ENCODE peak calls at places on chromosomes 16 and 17, in five cellular contexts. H, P, W, I and G are unnamed samples. For H3K4me1 and H3K36me3, the result is how much of the 10 kb centered on the place peaks cover.

GRCh38 chr17:68204736-68205135 is 43.1 kb upstream of the AMZ2 start:
- DNase-seq in H (no peak), I (no peak), W (no peak), P (no peak), G (no peak)

GRCh38 chr17:59853168-59853918 is 39.4 kb downstream of the TUBD1 start:
- DNase-seq in I (peak), P (no peak), W (no peak), H (peak), G (no peak)

GRCh38 chr17:81335388-81336157 is 40.5 kb upstream of the SLC38A10 start:
- DNase-seq in P (no peak), I (no peak), H (no peak), W (no peak), G (peak)

GRCh38 chr17:6711681-6712057 is 1.5 kb downstream of the SLC13A5 start:
- DNase-seq in P (no peak), W (no peak), I (no peak), H (no peak), G (no peak)

GRCh38 chr16:87207509-87207908 is 109.7 kb downstream of the C16orf95 start:
- DNase-seq in H (no peak), P (no peak), I (no peak), W (no peak), G (no peak)

GRCh38 chr16:57525761-57526160 is 10.6 kb downstream of the CCDC102A start:
- DNase-seq in P (peak), I (no peak), H (no peak), W (no peak), G (no peak)

GRCh38 chr17:4476512-4477070 is 22.1 kb upstream of the SPNS2 start:
- DNase-seq in P (no peak), I (peak), H (peak), W (no peak), G (no peak)

GRCh38 chr17:27760069-27760885 is 40.1 kb downstream of the NOS2 start:
- DNase-seq in P (peak), H (peak), W (peak), I (peak), G (peak)

GRCh38 chr16:84356591-84357116 is 11.7 kb upstream of the ATP2C2 start:
- DNase-seq in H (peak), P (no peak), I (no peak), W (no peak), G (no peak)

GRCh38 chr16:2486645-2487516 is 12.0 kb downstream of the TBC1D24 start:
- DNase-seq in P (no peak), H (peak), I (peak), W (peak), G (no peak)

GRCh38 chr16:28183441-28183840 is 28.3 kb downstream of the XPO6 start:
- DNase-seq in H (no peak), I (no peak), W (no peak), P (no peak), G (no peak)

GRCh38 chr17:1181769-1182137 is 2.0 kb upstream of the ABR start:
- DNase-seq in I (no peak), P (no peak), W (no peak), H (no peak), G (no peak)

GRCh38 chr16:86099326-86099725 is 200.4 kb downstream of the IRF8 start:
- DNase-seq in I (no peak), H (peak), W (no peak), P (no peak), G (no peak)

GRCh38 chr16:85437161-85438052 is 175.7 kb upstream of the GSE1 start:
- DNase-seq in P (peak), I (peak), H (peak), W (peak), G (no peak)

GRCh38 chr16:69083306-69083941 is 22.0 kb upstream of the HAS3 start:
- DNase-seq in W (no peak), I (peak), P (no peak), H (no peak), G (no peak)

GRCh38 chr16:85174871-85175723 is 62.8 kb upstream of the CIBAR2 start:
- DNase-seq in I (no peak), W (no peak), H (no peak), P (no peak), G (no peak)

GRCh38 chr17:5762191-5762590 is 177.9 kb upstream of the NLRP1 start:
- DNase-seq in W (no peak), I (no peak), H (no peak), P (no peak), G (no peak)

GRCh38 chr17:66841328-66841727 is 6.4 kb downstream of the CACNG5 start:
- DNase-seq in W (no peak), H (no peak), I (no peak), P (no peak), G (no peak)

GRCh38 chr16:28823291-28823718 is 506 bp downstream of the ATXN2L start:
- DNase-seq in I (peak), W (no peak), P (no peak), H (peak), G (no peak)

GRCh38 chr17:44219126-44219635 is 294 bp downstream of the UBTF start:
- DNase-seq in P (peak), W (peak), I (peak), H (peak), G (peak)

GRCh38 chr17:80664217-80664780 is 119.7 kb downstream of the RPTOR start:
- DNase-seq in I (no peak), H (no peak), W (no peak), P (no peak), G (no peak)

GRCh38 chr17:72560303-72561247 is 439.8 kb downstream of the SOX9 start:
- DNase-seq in H (peak), I (peak), P (no peak), W (no peak), G (peak)

GRCh38 chr16:22942812-22943211 is 128.8 kb downstream of the HS3ST2 start:
- DNase-seq in I (no peak), P (no peak), H (no peak), W (no peak), G (no peak)

GRCh38 chr16:11238272-11239202 is 17.5 kb downstream of the SOCS1 start:
- DNase-seq in I (no peak), P (no peak), H (no peak), W (no peak), G (no peak)

GRCh38 chr16:80347900-80348299 is 192.9 kb upstream of the DYNLRB2 start:
- DNase-seq in W (peak), P (peak), H (no peak), I (peak), G (peak)

GRCh38 chr17:27420211-27420950 is 35.9 kb upstream of the KSR1 start:
- DNase-seq in P (no peak), H (no peak), W (no peak), I (no peak), G (no peak)

GRCh38 chr17:66487933-66488572 is 185.6 kb downstream of the PRKCA start:
- DNase-seq in H (no peak), W (no peak), P (no peak), I (no peak), G (no peak)

GRCh38 chr17:35577826-35578194 is 561 bp downstream of the PEX12 start:
- DNase-seq in H (no peak), W (no peak), I (peak), P (no peak), G (peak)

GRCh38 chr17:60161598-60162330 is 12.0 kb downstream of the CA4 start:
- DNase-seq in P (no peak), H (peak), W (no peak), I (peak), G (peak)

GRCh38 chr17:21252875-21253645 is at the start of gene NATD1:
- DNase-seq in H (peak), W (peak), P (peak), I (peak), G (peak)

GRCh38 chr16:19645557-19645981 is 72.5 kb downstream of the KNOP1 start:
- DNase-seq in H (no peak), I (peak), W (peak), P (peak), G (no peak)

GRCh38 chr17:47981462-47981861 is 10.5 kb downstream of the CDK5RAP3 start:
- DNase-seq in P (no peak), H (no peak), I (no peak), W (no peak), G (no peak)

GRCh38 chr16:56311208-56312027 is 113.9 kb downstream of the AMFR start:
- DNase-seq in P (no peak), W (no peak), I (no peak), H (no peak), G (no peak)

GRCh38 chr16:878886-879285 is 78.4 kb upstream of the GNG13 start:
- DNase-seq in I (no peak), H (no peak), P (no peak), W (no peak), G (no peak)

DNA sequence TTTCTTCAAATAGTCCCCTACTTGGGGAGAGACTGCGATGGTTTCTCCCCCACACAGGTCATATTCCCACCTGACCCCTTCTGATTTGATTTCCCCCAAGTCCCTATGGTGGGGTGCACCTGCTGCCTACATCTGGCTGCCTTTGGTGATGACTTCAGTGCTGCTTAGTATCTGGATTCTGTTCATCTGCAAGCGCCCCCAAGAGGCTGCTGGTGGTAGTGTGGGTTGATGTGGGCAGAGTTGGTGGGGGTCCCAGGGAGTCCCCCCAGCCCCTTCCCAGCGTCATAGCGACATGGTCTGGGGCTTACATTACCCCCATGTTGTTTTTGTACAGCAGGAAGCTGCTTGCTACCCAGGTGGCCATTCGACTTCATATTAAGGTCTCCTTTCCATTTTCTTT is 99.2 kb downstream of the NTN1 start:
- DNase-seq in P (no peak), W (no peak), I (no peak), H (peak), G (no peak)
- TF ChIP-seq CTCF in P (no peak), W (peak), I (no peak), H (peak), G (no peak)

GRCh38 chr17:57475786-57476185 is 219.5 kb downstream of the MSI2 start:
- DNase-seq in P (no peak), I (no peak), W (no peak), H (peak), G (no peak)

GRCh38 chr17:57468932-57469775 is 212.8 kb downstream of the MSI2 start:
- DNase-seq in I (no peak), W (no peak), H (no peak), P (no peak), G (no peak)

GRCh38 chr17:57470906-57471305 is 214.6 kb downstream of the MSI2 start:
- DNase-seq in W (no peak), P (no peak), H (no peak), I (no peak), G (no peak)

GRCh38 chr17:57467801-57468200 is 211.5 kb downstream of the MSI2 start:
- DNase-seq in I (no peak), P (no peak), H (no peak), W (no peak), G (no peak)

DNA sequence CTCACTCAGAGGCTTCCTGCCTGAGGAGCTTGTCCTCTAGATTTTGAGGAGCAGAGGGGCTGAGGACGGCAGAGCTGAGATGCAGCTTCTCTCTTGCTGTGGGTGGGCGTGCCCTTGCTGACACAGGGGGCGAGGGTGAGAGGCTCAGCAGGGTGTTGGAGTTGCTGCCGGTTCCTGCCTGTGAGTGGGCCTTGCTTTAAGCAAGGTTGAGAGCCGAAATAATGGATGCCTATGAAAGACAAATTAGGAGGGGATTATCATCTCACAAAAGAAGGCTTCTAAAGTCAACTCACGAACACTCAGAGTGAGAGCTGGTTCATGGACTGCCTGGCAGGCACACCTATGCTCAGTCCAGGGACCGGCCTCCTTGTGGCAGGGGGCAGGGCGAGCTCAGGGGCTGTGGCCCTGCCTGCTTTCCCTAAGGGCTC is 215.6 kb downstream of the MSI2 start:
- DNase-seq in W (no peak), H (peak), P (no peak), I (no peak), G (no peak)
- H3K4me1 ChIP-seq in W (under half), H (half or more), P (under half), I (under half), G (under half)

DNA sequence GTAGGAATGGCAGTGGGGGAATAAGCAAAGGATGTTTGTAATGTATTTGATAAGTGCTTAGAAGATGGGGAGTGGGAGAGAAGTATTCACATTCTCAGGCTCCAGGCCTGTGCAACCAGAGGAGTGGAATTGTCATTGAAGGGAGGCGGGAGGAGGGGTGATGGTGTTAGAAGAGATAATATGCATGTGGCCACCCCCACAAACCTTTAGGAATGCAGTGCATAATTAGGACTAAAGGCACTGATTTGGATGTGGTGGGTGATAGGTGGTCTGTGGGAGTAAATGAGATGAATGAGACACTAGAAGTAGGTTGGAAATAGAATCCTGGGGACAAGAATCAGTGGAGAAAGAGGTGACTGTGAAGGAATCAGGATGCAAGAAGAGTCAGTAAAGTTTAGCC is 27.1 kb downstream of the UTP18 start:
- DNase-seq in P (no peak), H (no peak), I (no peak), W (no peak), G (no peak)
- H3K36me3 ChIP-seq in P (under half), H (under half), I (under half), W (half or more), G (under half)

GRCh38 chr17:14737984-14738651 is 437.2 kb downstream of the HS3ST3B1 start:
- DNase-seq in W (peak), P (no peak), I (peak), H (peak), G (peak)
- TF ChIP-seq CTCF in W (no peak), P (no peak), I (peak), H (peak), G (peak)

GRCh38 chr17:78715876-78716275 is 66.2 kb downstream of the CYTH1 start:
- DNase-seq in P (no peak), H (no peak), I (no peak), W (no peak), G (no peak)
- H3K4me1 ChIP-seq in P (under half), H (under half), I (under half), W (under half), G (under half)

GRCh38 chr17:20127660-20128413 is 118.7 kb downstream of the SPECC1 start:
- DNase-seq in H (no peak), I (no peak), W (no peak), P (no peak), G (peak)

GRCh38 chr17:20133552-20133951 is 124.4 kb downstream of the SPECC1 start:
- DNase-seq in H (no peak), W (no peak), I (no peak), P (no peak), G (no peak)
- H3K36me3 ChIP-seq in H (under half), W (under half), I (under half), P (under half), G (under half)

GRCh38 chr16:5428932-5429331 is 331.3 kb upstream of the EEF2KMT start:
- DNase-seq in W (no peak), H (peak), I (no peak), P (no peak), G (no peak)
- TF ChIP-seq CTCF in W (no peak), H (peak), I (no peak), P (no peak), G (no peak)

DNA sequence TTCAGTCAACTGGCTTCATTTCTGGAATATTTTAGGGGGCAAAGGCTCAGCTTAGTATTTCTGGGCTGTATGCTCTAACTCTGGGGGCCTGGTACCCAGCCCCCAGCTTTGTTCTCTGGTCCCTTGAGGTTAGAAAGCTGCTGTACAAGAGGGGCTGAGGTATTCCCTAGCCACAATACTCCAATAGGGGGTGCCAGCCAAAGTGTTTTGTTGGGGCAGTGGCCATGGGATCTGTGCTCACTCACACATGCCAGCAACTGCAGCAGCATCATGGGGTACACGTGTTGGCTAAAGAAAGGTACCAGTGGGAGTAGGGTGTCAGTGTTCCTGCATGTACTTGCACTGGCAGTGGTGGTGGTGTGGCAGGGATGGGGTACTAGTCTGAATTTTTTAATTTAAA is 257.3 kb downstream of the CA10 start:
- DNase-seq in P (no peak), W (no peak), I (no peak), H (peak), G (no peak)
- H3K4me1 ChIP-seq in P (under half), W (under half), I (under half), H (under half), G (under half)

GRCh38 chr17:40268141-40268712 is 19.5 kb upstream of the CDC6 start:
- DNase-seq in W (no peak), I (no peak), P (no peak), H (no peak), G (no peak)
- H3K36me3 ChIP-seq in W (under half), I (under half), P (under half), H (under half), G (under half)